ENCODE peak calls at places on chromosomes 16 and 17, in six cellular contexts. T, V, I, F, H and J are unnamed samples.

GRCh38 chr16:8928467-8928957 is 35.2 kb downstream of the USP7 start:
- DNase-seq in T (no peak), V (no peak), I (no peak), F (no peak), H (no peak), J (peak; percentile 11)

GRCh38 chr17:10598620-10599019 is 49.2 kb upstream of the MYH2 start:
- DNase-seq in T (no peak), V (no peak), I (no peak), F (no peak), H (no peak), J (no peak)

GRCh38 chr17:83100853-83101391 is 21.5 kb downstream of the METRNL start:
- DNase-seq in T (no peak), V (no peak), I (peak; percentile 58), F (peak; percentile 37), H (no peak), J (no peak)

GRCh38 chr17:29870836-29871430 is 59.1 kb downstream of the SSH2 start:
- DNase-seq in T (no peak), V (no peak), I (peak; percentile 17), F (no peak), H (no peak), J (no peak)

GRCh38 chr16:86975445-86975844 is 341.7 kb downstream of the C16orf95 start:
- DNase-seq in T (peak; percentile 81), V (peak; percentile 45), I (peak; percentile 50), F (no peak), H (no peak), J (peak; percentile 59)

GRCh38 chr17:48497103-48497502 is 33.7 kb downstream of the HOXB1 start:
- DNase-seq in T (peak; percentile 44), V (no peak), I (no peak), F (peak; percentile 7), H (no peak), J (no peak)

GRCh38 chr17:49069585-49070273 is 62.8 kb upstream of the B4GALNT2 start:
- DNase-seq in T (no peak), V (no peak), I (no peak), F (no peak), H (no peak), J (no peak)

GRCh38 chr17:28177351-28177750 is 134.9 kb downstream of the NLK start:
- DNase-seq in T (no peak), V (no peak), I (no peak), F (no peak), H (no peak), J (no peak)

GRCh38 chr17:42392664-42393415 is 4.6 kb upstream of the STAT3 start:
- DNase-seq in T (no peak), V (no peak), I (no peak), F (no peak), H (no peak), J (no peak)

GRCh38 chr17:63626551-63627228 is 4.5 kb downstream of the MAP3K3 start:
- DNase-seq in T (peak; percentile 26), V (no peak), I (no peak), F (no peak), H (no peak), J (peak; percentile 35)

GRCh38 chr17:12599185-12599920 is 66.3 kb upstream of the MYOCD start:
- DNase-seq in T (no peak), V (no peak), I (peak; percentile 14), F (peak; percentile 17), H (no peak), J (no peak)

GRCh38 chr16:67857547-67858233 is 10.2 kb upstream of the CENPT start:
- DNase-seq in T (peak; percentile 98), V (no peak), I (no peak), F (peak; percentile 60), H (no peak), J (peak; percentile 94)

GRCh38 chr17:6297960-6298359 is 137.0 kb downstream of the AIPL1 start:
- DNase-seq in T (no peak), V (no peak), I (no peak), F (no peak), H (no peak), J (no peak)

GRCh38 chr16:1941924-1942809 is 832 bp downstream of the MSRB1 start:
- DNase-seq in T (no peak), V (no peak), I (no peak), F (no peak), H (no peak), J (no peak)

GRCh38 chr17:12789075-12789975 is at the start of gene ARHGAP44:
- DNase-seq in T (peak; percentile 73), V (peak; percentile 87), I (peak; percentile 82), F (peak; percentile 76), H (peak; percentile 39), J (peak; percentile 47)

GRCh38 chr17:46047398-46047797 is 48.3 kb downstream of the STH start:
- DNase-seq in T (no peak), V (no peak), I (no peak), F (no peak), H (no peak), J (no peak)

GRCh38 chr17:40753804-40754203 is 1.3 kb downstream of the KRT25 start:
- DNase-seq in T (no peak), V (no peak), I (no peak), F (no peak), H (no peak), J (no peak)

GRCh38 chr17:4175921-4176802 is 33.2 kb downstream of the CYB5D2 start:
- DNase-seq in T (no peak), V (peak; percentile 54), I (no peak), F (no peak), H (no peak), J (no peak)

GRCh38 chr17:27339836-27340550 is 46.1 kb downstream of the WSB1 start:
- DNase-seq in T (no peak), V (no peak), I (no peak), F (no peak), H (no peak), J (no peak)

GRCh38 chr16:84520778-84521770 is 16.6 kb upstream of the MEAK7 start:
- DNase-seq in T (no peak), V (no peak), I (no peak), F (no peak), H (no peak), J (no peak)

GRCh38 chr16:17302620-17303019 is 168.1 kb downstream of the XYLT1 start:
- DNase-seq in T (peak; percentile 38), V (no peak), I (no peak), F (no peak), H (no peak), J (no peak)

GRCh38 chr17:13287226-13287625 is 269.4 kb upstream of the ELAC2 start:
- DNase-seq in T (no peak), V (no peak), I (no peak), F (no peak), H (no peak), J (no peak)

GRCh38 chr17:64741038-64741641 is 79.0 kb upstream of the SMURF2 start:
- DNase-seq in T (no peak), V (no peak), I (no peak), F (no peak), H (peak; percentile 14), J (peak; percentile 62)

GRCh38 chr16:89478576-89479221 is 11.7 kb downstream of the ANKRD11 start:
- DNase-seq in T (peak; percentile 62), V (no peak), I (no peak), F (no peak), H (no peak), J (no peak)

GRCh38 chr17:66803474-66803951 is 31.4 kb upstream of the CACNG5 start:
- DNase-seq in T (no peak), V (no peak), I (peak; percentile 51), F (no peak), H (no peak), J (no peak)

GRCh38 chr16:77336637-77337036 is 98.2 kb downstream of the ADAMTS18 start:
- DNase-seq in T (no peak), V (no peak), I (no peak), F (no peak), H (no peak), J (peak; percentile 58)

GRCh38 chr17:51434434-51435170 is 174.3 kb downstream of the UTP18 start:
- DNase-seq in T (no peak), V (no peak), I (no peak), F (no peak), H (no peak), J (no peak)

GRCh38 chr16:47375423-47375822 is 85.4 kb downstream of the ITFG1 start:
- DNase-seq in T (no peak), V (no peak), I (no peak), F (no peak), H (no peak), J (no peak)

GRCh38 chr17:36773039-36773438 is 164.2 kb upstream of the LHX1 start:
- DNase-seq in T (no peak), V (no peak), I (no peak), F (no peak), H (no peak), J (no peak)

GRCh38 chr16:79429276-79430128 is 171.0 kb downstream of the MAF start:
- DNase-seq in T (no peak), V (peak; percentile 25), I (peak; percentile 55), F (no peak), H (no peak), J (no peak)

GRCh38 chr17:40777971-40778370 is 4.4 kb downstream of the KRT27 start:
- DNase-seq in T (no peak), V (no peak), I (no peak), F (no peak), H (no peak), J (no peak)

GRCh38 chr17:2174048-2174447 is 119.1 kb downstream of the HIC1 start:
- DNase-seq in T (no peak), V (no peak), I (no peak), F (no peak), H (no peak), J (no peak)

GRCh38 chr16:29904947-29905346 is 4.7 kb downstream of the ASPHD1 start:
- DNase-seq in T (no peak), V (no peak), I (no peak), F (no peak), H (no peak), J (no peak)